ENCODE peak calls at places on chromosomes 2 and 18, in seven cellular contexts. T is mesenchymal stem cell, J is endodermal cell, M is neuronal stem cell, I is GM23248, U is astrocyte, Y is mammary epithelial cell. X is an unnamed sample.

GRCh38 chr2:147040585-147041494 is 804.0 kb upstream of the ACVR2A start:
- DNase-seq in I (no peak), T (no peak), M (no peak), Y (no peak), J (no peak), U (no peak), X (no peak)

GRCh38 chr2:101610750-101611315 is 86.7 kb upstream of the MAP4K4 start:
- DNase-seq in U (no peak), J (no peak), T (no peak), Y (no peak), I (no peak), M (no peak), X (no peak)

GRCh38 chr2:171794918-171795317 is 99.1 kb downstream of the SLC25A12 start:
- DNase-seq in I (no peak), J (peak; percentile 60), T (no peak), Y (no peak), M (peak; percentile 68), U (no peak), X (no peak)

GRCh38 chr2:221478106-221478863 is 93.8 kb downstream of the EPHA4 start:
- DNase-seq in T (peak; percentile 12), M (no peak), Y (no peak), I (peak; percentile 61), U (no peak), J (peak; percentile 92), X (peak; percentile 21)

GRCh38 chr2:132725134-132725533 is 55.1 kb upstream of the LYPD1 start:
- DNase-seq in I (no peak), T (no peak), U (no peak), J (no peak), Y (no peak), M (no peak), X (no peak)

GRCh38 chr2:113309655-113310387 is 31.1 kb upstream of the PAX8 start:
- DNase-seq in M (no peak), Y (peak; percentile 84), J (no peak), I (peak; percentile 60), T (no peak), U (no peak), X (no peak)

GRCh38 chr2:237193436-237193835 is 107.7 kb downstream of the COPS8 start:
- DNase-seq in M (no peak), T (no peak), Y (no peak), J (no peak), U (no peak), I (no peak), X (no peak)

GRCh38 chr2:188751786-188752185 is 222.4 kb upstream of the COL3A1 start:
- DNase-seq in T (no peak), Y (no peak), I (no peak), U (no peak), J (no peak), M (no peak), X (no peak)

GRCh38 chr2:159712929-159713575 is 746 bp downstream of the MARCHF7 start:
- DNase-seq in I (peak; percentile 62), U (no peak), Y (peak; percentile 15), J (no peak), T (peak; percentile 33), M (no peak), X (peak; percentile 61)

GRCh38 chr2:65096948-65097347 is 33.0 kb downstream of the RAB1A start:
- DNase-seq in J (no peak), Y (peak; percentile 6), I (peak; percentile 67), T (peak; percentile 43), M (no peak), U (peak; percentile 32), X (no peak)

GRCh38 chr2:23419171-23420090 is 34.5 kb downstream of the KLHL29 start:
- DNase-seq in Y (no peak), M (no peak), I (peak; percentile 86), T (peak; percentile 61), U (no peak), J (no peak), X (no peak)

GRCh38 chr2:216596234-216596985 is 36.8 kb upstream of the IGFBP2 start:
- DNase-seq in J (no peak), I (peak; percentile 88), U (peak; percentile 51), Y (no peak), T (peak; percentile 55), M (no peak), X (peak; percentile 96)

GRCh38 chr2:41321341-41321740 is 726.5 kb upstream of the PKDCC start:
- DNase-seq in I (no peak), J (no peak), M (no peak), Y (peak; percentile 2), U (no peak), T (no peak), X (no peak)

GRCh38 chr2:4336855-4337254 is 633.5 kb downstream of the DCDC2C start:
- DNase-seq in M (no peak), T (no peak), I (no peak), Y (no peak), U (no peak), J (no peak), X (no peak)

GRCh38 chr2:205047273-205047839 is 502.1 kb downstream of the PARD3B start:
- DNase-seq in T (no peak), Y (no peak), M (peak; percentile 72), U (no peak), I (no peak), J (peak; percentile 90), X (no peak)

GRCh38 chr18:77106331-77106730 is 26.3 kb downstream of the MBP start:
- DNase-seq in M (no peak), Y (no peak), T (no peak), U (no peak), I (no peak), J (no peak), X (no peak)

GRCh38 chr2:165572155-165572554 is 102.7 kb downstream of the CSRNP3 start:
- DNase-seq in J (no peak), T (no peak), I (no peak), U (no peak), M (no peak), Y (no peak), X (no peak)

GRCh38 chr2:84939426-84940087 is 31.4 kb upstream of the KCMF1 start:
- DNase-seq in I (no peak), U (no peak), T (no peak), J (no peak), M (no peak), Y (peak; percentile 40), X (no peak)

GRCh38 chr2:189580267-189580661 is 322 bp downstream of the SLC40A1 start:
- DNase-seq in I (no peak), J (peak; percentile 84), Y (no peak), M (no peak), U (peak; percentile 9), T (no peak), X (peak; percentile 43)

GRCh38 chr2:233566141-233566956 is at the start of gene USP40:
- DNase-seq in U (peak; percentile 87), M (peak; percentile 79), Y (peak; percentile 87), I (peak; percentile 96), T (peak; percentile 90), J (peak; percentile 97), X (peak; percentile 95)

GRCh38 chr18:76494181-76494540 is 881 bp downstream of the ZNF516 start:
- DNase-seq in M (peak; percentile 50), J (peak; percentile 78), I (peak; percentile 67), Y (peak; percentile 19), U (peak; percentile 32), T (peak; percentile 64), X (peak; percentile 72)

GRCh38 chr2:10498525-10499274 is 50.6 kb upstream of the ODC1 start:
- DNase-seq in M (no peak), Y (no peak), I (no peak), T (no peak), U (no peak), J (no peak), X (no peak)
- H3K4me3 ChIP-seq in M (no peak overlapping the region), Y (no peak overlapping the region), I (no peak overlapping the region), T (no peak overlapping the region), U (no peak overlapping the region), J (no peak overlapping the region), X (no peak overlapping the region)

GRCh38 chr18:34909637-34910364 is 131.4 kb upstream of the MAPRE2 start:
- DNase-seq in M (no peak), J (no peak), Y (no peak), T (peak; percentile 68), U (peak; percentile 85), I (peak; percentile 61), X (peak; percentile 57)

GRCh38 chr18:34918856-34919255 is 122.4 kb upstream of the MAPRE2 start:
- DNase-seq in T (no peak), J (no peak), M (no peak), Y (no peak), I (no peak), U (no peak), X (no peak)

GRCh38 chr18:34911081-34911480 is 130.1 kb upstream of the MAPRE2 start:
- DNase-seq in Y (no peak), U (peak; percentile 42), J (no peak), T (no peak), M (no peak), I (no peak), X (no peak)

GRCh38 chr18:34913837-34914755 is 127.1 kb upstream of the MAPRE2 start:
- DNase-seq in T (peak; percentile 89), U (peak; percentile 22), I (no peak), M (no peak), J (no peak), Y (no peak), X (peak; percentile 66)

DNA sequence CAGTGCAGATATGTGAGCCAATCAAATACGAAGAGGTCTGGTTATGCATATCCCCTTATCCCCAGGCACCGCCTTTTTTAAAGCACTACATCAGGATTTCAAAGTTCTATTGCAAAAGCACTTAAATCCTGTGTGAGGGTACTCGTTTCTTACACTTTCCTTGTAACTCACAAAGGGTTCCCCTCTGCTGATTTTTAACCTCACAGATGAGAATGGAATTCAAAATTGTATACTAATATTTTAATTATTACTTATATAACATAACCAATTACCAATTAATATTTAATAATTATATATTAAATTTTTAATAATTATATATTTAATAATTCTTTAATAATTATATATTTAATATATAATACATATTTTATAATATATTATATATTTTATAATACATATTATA is 126.2 kb upstream of the MAPRE2 start:
- DNase-seq in U (no peak), Y (no peak), T (no peak), M (no peak), J (no peak), I (no peak), X (no peak)
- H3K4me1 ChIP-seq in U (peaks cover 22% of the 10 kb centered on the region), Y (peaks cover 3% of the 10 kb centered on the region), T (peaks cover 7% of the 10 kb centered on the region), M (peaks cover 10% of the 10 kb centered on the region), J (no peaks in the 10 kb centered on the region), I (peaks cover 17% of the 10 kb centered on the region), X (peaks cover 17% of the 10 kb centered on the region)

GRCh38 chr18:58224425-58224750 is 180.4 kb downstream of the NEDD4L start:
- DNase-seq in I (no peak), T (no peak), J (no peak), Y (no peak), M (no peak), U (peak; percentile 52), X (peak; percentile 47)
- H3K9ac ChIP-seq in I (peak overlapping the region; percentile 36), T (peak overlapping the region; percentile 80), J (no peak overlapping the region), Y (peak overlapping the region; percentile 100), M (no peak overlapping the region), U (peak overlapping the region; percentile 93), X (peak overlapping the region; percentile 6)

GRCh38 chr2:76270356-76270755 is 559.6 kb upstream of the GCFC2 start:
- DNase-seq in U (no peak), M (no peak), J (no peak), I (no peak), Y (no peak), T (no peak), X (no peak)

GRCh38 chr2:76274154-76274553 is 563.4 kb upstream of the GCFC2 start:
- DNase-seq in Y (no peak), T (no peak), M (no peak), U (no peak), J (no peak), I (no peak), X (no peak)

DNA sequence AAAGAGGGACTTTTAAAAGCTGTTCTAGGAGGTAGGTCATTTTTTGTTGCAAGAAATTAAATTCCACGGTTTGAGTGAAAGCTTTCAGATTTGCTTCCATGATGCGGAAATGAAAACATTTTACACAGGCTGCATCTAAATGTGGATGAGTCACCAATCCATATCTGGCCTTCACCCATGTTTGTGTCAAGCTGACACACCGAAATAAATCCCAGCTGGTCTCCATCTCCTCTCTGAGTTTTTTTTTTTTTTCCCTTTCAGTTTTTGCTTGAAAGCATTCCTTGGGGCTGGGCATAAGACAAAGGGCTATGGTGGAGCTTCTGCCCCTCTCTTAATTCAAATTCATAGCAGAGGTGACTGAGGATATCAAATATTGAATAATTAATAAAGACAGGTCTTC is 558.2 kb upstream of the GCFC2 start:
- DNase-seq in T (peak; percentile 66), Y (no peak), I (no peak), M (no peak), J (no peak), U (peak; percentile 0), X (no peak)
- H3K4me3 ChIP-seq in T (no peak overlapping the region), Y (no peak overlapping the region), I (no peak overlapping the region), M (no peak overlapping the region), J (peak overlapping the region; percentile 6), U (no peak overlapping the region), X (no peak overlapping the region)

X was measured in adipocyte.